ENCODE peak calls at places on chromosomes 3 and 15, in six cellular contexts. L is mesothelial cell of epicardium, K is heart right ventricle, W is lung, Q is left lung, F is choroid plexus epithelial cell. E is an unnamed sample.

GRCh38 chr15:57591822-57592367 is at the start of gene MYZAP:
- DNase-seq in L (peak; percentile 61), K (peak; percentile 74), W (peak; percentile 61), Q (peak; percentile 53), F (peak; percentile 20), E (no peak)

GRCh38 chr3:131503328-131503650 is 518 bp upstream of the MRPL3 start:
- DNase-seq in L (no peak), K (no peak), W (no peak), Q (no peak), F (no peak), E (no peak)

GRCh38 chr3:59237121-59237520 is 187.3 kb upstream of the CFAP20DC start:
- DNase-seq in L (no peak), K (no peak), W (no peak), Q (no peak), F (no peak), E (no peak)

GRCh38 chr15:31361764-31362120 is 35.1 kb downstream of the KLF13 start:
- DNase-seq in L (no peak), K (no peak), W (no peak), Q (no peak), F (no peak), E (no peak)

GRCh38 chr15:74631935-74632560 is 16.4 kb downstream of the CLK3 start:
- DNase-seq in L (peak; percentile 64), K (peak; percentile 65), W (peak; percentile 48), Q (no peak), F (peak; percentile 73), E (peak; percentile 64)

GRCh38 chr3:132405188-132405587 is 12.1 kb upstream of the DNAJC13 start:
- DNase-seq in L (no peak), K (no peak), W (no peak), Q (no peak), F (peak; percentile 13), E (no peak)

GRCh38 chr15:59953392-59953883 is 50.7 kb upstream of the FOXB1 start:
- DNase-seq in L (no peak), K (no peak), W (no peak), Q (no peak), F (no peak), E (no peak)

GRCh38 chr3:101303089-101303731 is 17.2 kb downstream of the IMPG2 start:
- DNase-seq in L (no peak), K (no peak), W (no peak), Q (no peak), F (peak; percentile 26), E (no peak)

GRCh38 chr3:194269610-194270145 is 81.5 kb downstream of the CPN2 start:
- DNase-seq in L (peak; percentile 37), K (peak; percentile 94), W (peak; percentile 80), Q (peak; percentile 80), F (peak; percentile 88), E (no peak)

GRCh38 chr3:138782748-138783147 is 52.0 kb downstream of the PIK3CB start:
- DNase-seq in L (no peak), K (no peak), W (no peak), Q (no peak), F (no peak), E (no peak)

GRCh38 chr15:92949604-92950249 is 49.6 kb downstream of the CHD2 start:
- DNase-seq in L (no peak), K (no peak), W (no peak), Q (no peak), F (no peak), E (no peak)

GRCh38 chr15:80844011-80844732 is 65.0 kb downstream of the CEMIP start:
- DNase-seq in L (no peak), K (no peak), W (no peak), Q (no peak), F (peak; percentile 53), E (no peak)

GRCh38 chr3:188331166-188331565 is 177.2 kb downstream of the LPP start:
- DNase-seq in L (no peak), K (no peak), W (no peak), Q (no peak), F (peak; percentile 63), E (no peak)

GRCh38 chr3:197224034-197224444 is 74.4 kb downstream of the DLG1 start:
- DNase-seq in L (no peak), K (no peak), W (no peak), Q (no peak), F (peak; percentile 76), E (no peak)

GRCh38 chr3:160784853-160785252 is 28.8 kb downstream of the PPM1L start:
- DNase-seq in L (no peak), K (no peak), W (no peak), Q (no peak), F (no peak), E (no peak)

GRCh38 chr3:80688814-80689213 is 921.0 kb upstream of the ROBO1 start:
- DNase-seq in L (no peak), K (no peak), W (no peak), Q (no peak), F (peak; percentile 83), E (no peak)
- TF ChIP-seq CTCF in L (peak; percentile 28), K (peak; percentile 31), W (no peak), Q (no peak), F (peak; percentile 52), E (no peak)

DNA sequence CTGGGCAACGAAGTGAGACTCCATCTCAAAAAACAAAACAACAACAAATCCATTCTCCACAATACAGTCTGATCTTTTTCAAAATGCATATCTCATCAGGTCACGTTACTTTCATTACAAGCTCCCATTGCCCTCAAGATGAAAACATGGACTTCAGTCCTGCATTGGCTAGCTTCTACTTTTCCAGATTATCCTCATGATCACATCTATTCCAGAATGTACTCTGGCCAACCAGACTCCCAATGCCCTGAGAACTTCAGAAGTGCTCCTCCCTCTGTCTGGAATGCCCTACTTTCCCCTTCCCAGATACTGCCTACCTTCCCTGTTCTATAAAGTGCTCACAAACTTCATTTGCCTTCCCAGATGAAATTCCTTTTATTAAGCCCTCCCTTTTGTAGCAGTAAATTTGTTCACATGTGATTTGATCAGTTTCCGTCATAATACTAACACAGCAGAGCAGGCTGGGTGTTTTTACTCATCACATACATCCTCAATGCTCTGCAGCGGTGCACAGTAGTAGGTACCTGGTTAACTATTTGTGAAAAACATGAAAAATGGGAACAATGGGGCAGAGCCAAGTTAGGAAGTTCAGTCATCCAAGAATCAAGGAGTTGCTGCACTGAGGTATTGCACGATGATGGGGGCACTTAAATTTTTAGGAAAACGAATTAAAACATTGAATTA is 5.3 kb downstream of the RPL22L1 start:
- DNase-seq in L (no peak), K (no peak), W (no peak), Q (no peak), F (no peak), E (no peak)
- TF ChIP-seq CTCF in L (no peak), K (no peak), W (no peak), Q (no peak), F (no peak), E (no peak)

DNA sequence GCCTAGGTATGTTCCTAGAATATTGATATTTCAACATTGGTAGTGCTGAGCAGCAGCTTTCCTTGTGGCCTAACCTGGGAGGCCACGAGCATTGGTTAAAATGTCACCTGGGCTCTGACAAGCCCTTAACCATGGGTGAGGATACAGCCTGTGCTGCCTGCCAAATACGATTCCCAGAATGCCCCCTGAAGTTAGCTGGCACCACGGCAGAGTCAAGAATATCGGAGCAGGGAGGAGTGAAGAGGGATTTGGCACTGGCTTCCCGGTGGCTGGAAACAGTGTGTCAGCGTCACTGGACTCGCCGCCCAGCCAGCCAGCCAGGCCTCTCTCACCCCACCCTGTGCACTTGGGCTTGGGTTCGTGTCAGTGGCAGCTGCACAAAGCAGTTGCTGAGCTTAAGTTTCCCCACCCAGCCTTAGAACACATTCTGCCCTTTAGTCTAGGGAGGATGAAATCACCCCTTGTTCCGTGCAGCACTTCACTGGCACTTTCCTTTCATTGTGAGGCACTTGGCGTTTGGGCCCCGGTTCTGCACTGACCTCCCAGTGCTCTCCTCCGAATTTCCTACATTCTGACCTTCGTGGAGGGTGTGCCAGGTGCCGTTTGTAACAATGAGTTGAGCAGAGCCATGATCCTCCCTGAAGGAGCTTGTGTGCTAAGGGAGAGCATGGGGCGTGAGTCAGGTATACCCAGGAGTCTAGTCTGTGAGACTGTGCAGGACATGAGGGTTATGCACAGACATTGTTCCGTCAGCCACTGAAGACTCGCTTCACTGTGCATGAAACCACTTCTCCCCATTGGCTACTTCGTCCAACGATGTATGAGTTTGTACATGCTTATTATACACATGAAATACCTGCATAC is 152.8 kb upstream of the BHLHE40 start:
- DNase-seq in L (no peak), K (peak; percentile 85), W (peak; percentile 76), Q (peak; percentile 88), F (no peak), E (no peak)
- TF ChIP-seq CTCF in L (no peak), K (no peak), W (no peak), Q (no peak), F (no peak), E (no peak)

GRCh38 chr15:82414536-82415191 is 15.0 kb upstream of the GOLGA6L9 start:
- DNase-seq in L (no peak), K (no peak), W (no peak), Q (no peak), F (peak; percentile 54), E (no peak)
- TF ChIP-seq CTCF in L (no peak), K (no peak), W (no peak), Q (no peak), F (peak; percentile 20), E (no peak)

GRCh38 chr15:71784719-71785118 is 25.6 kb upstream of the NR2E3 start:
- DNase-seq in L (no peak), K (no peak), W (no peak), Q (no peak), F (no peak), E (no peak)
- TF ChIP-seq CTCF in L (no peak), K (peak; percentile 44), W (no peak), Q (no peak), F (peak; percentile 53), E (no peak)

DNA sequence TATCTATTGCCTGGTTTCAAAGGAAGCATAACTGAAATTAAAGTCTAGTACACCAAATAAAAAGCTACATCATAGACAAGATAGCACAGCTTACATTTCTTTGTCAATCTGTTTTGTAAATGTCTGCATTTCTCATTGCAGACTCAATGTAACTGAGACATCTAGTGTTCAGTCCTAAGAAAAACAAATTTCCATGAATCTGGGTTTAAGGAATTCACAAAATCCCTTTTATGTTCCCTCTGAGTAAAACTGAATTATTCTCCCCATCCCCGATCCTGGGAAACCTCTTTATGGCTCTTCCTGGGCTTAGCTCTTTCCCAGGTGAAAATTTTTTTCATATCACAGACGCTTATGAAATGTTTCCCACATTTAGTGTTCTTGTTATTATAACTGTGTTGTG is 21.6 kb upstream of the RASA2 start:
- DNase-seq in L (no peak), K (no peak), W (no peak), Q (no peak), F (peak; percentile 58), E (no peak)
- TF ChIP-seq CTCF in L (no peak), K (peak; percentile 11), W (no peak), Q (no peak), F (peak; percentile 48), E (no peak)